ENCODE peak calls at places on chromosomes 2 and 18, in five cellular contexts. One of them, this sample, is unnamed.

GRCh38 chr18:43651067-43651466 is 373.8 kb upstream of the SYT4 start:
- DNase-seq in OCI-LY7: no peak
- DNase-seq in neural progenitor cell: no peak
- DNase-seq in right atrium auricular region: no peak
- DNase-seq in HCT116: no peak
- DNase-seq in this sample: no peak

GRCh38 chr2:216108310-216108966 is 710 bp upstream of the XRCC5 start:
- DNase-seq in neural progenitor cell: peak; percentile 35
- DNase-seq in OCI-LY7: peak; percentile 16
- DNase-seq in HCT116: no peak
- DNase-seq in right atrium auricular region: no peak
- DNase-seq in this sample: no peak

GRCh38 chr2:177164584-177165052 is 48.0 kb upstream of the HNRNPA3 start:
- DNase-seq in HCT116: peak; percentile 68
- DNase-seq in neural progenitor cell: peak; percentile 89
- DNase-seq in OCI-LY7: peak; percentile 85
- DNase-seq in right atrium auricular region: peak; percentile 92
- DNase-seq in this sample: peak; percentile 85

GRCh38 chr2:198100323-198100722 is 295.9 kb downstream of the PLCL1 start:
- DNase-seq in HCT116: no peak
- DNase-seq in OCI-LY7: no peak
- DNase-seq in neural progenitor cell: no peak
- DNase-seq in right atrium auricular region: no peak
- DNase-seq in this sample: no peak

GRCh38 chr2:180196419-180196977 is 189.4 kb upstream of the CWC22 start:
- DNase-seq in right atrium auricular region: no peak
- DNase-seq in neural progenitor cell: no peak
- DNase-seq in HCT116: no peak
- DNase-seq in OCI-LY7: no peak
- DNase-seq in this sample: no peak

GRCh38 chr2:81467096-81467495 is 1162.5 kb upstream of the LRRTM1 start:
- DNase-seq in HCT116: no peak
- DNase-seq in neural progenitor cell: no peak
- DNase-seq in right atrium auricular region: no peak
- DNase-seq in OCI-LY7: no peak
- DNase-seq in this sample: no peak

GRCh38 chr2:130834923-130835765 is 1.6 kb upstream of the ARHGEF4 start:
- DNase-seq in HCT116: no peak
- DNase-seq in right atrium auricular region: no peak
- DNase-seq in neural progenitor cell: peak; percentile 5
- DNase-seq in OCI-LY7: no peak
- DNase-seq in this sample: no peak

GRCh38 chr2:161136696-161137324 is 23.4 kb upstream of the TANK start:
- DNase-seq in OCI-LY7: peak; percentile 77
- DNase-seq in HCT116: peak; percentile 44
- DNase-seq in right atrium auricular region: no peak
- DNase-seq in neural progenitor cell: no peak
- DNase-seq in this sample: no peak

GRCh38 chr2:31404302-31404701 is 10.2 kb downstream of the XDH start:
- DNase-seq in right atrium auricular region: no peak
- DNase-seq in HCT116: no peak
- DNase-seq in OCI-LY7: no peak
- DNase-seq in neural progenitor cell: no peak
- DNase-seq in this sample: no peak

GRCh38 chr2:28649481-28650260 is 102.0 kb upstream of the PPP1CB start:
- DNase-seq in OCI-LY7: no peak
- DNase-seq in neural progenitor cell: no peak
- DNase-seq in HCT116: peak; percentile 60
- DNase-seq in right atrium auricular region: no peak
- DNase-seq in this sample: no peak

GRCh38 chr18:36734589-36734988 is 94.2 kb downstream of the TPGS2 start:
- DNase-seq in OCI-LY7: no peak
- DNase-seq in HCT116: no peak
- DNase-seq in right atrium auricular region: no peak
- DNase-seq in neural progenitor cell: no peak
- DNase-seq in this sample: no peak

GRCh38 chr2:135985826-135986393 is 484 bp upstream of the DARS1 start:
- DNase-seq in right atrium auricular region: no peak
- DNase-seq in HCT116: no peak
- DNase-seq in OCI-LY7: peak; percentile 83
- DNase-seq in neural progenitor cell: no peak
- DNase-seq in this sample: no peak

GRCh38 chr2:144432014-144432413 is 87.9 kb downstream of the ZEB2 start:
- DNase-seq in right atrium auricular region: no peak
- DNase-seq in OCI-LY7: no peak
- DNase-seq in neural progenitor cell: no peak
- DNase-seq in HCT116: no peak
- DNase-seq in this sample: no peak

GRCh38 chr18:78974115-78974740 is 5.4 kb upstream of the SALL3 start:
- DNase-seq in OCI-LY7: no peak
- DNase-seq in HCT116: no peak
- DNase-seq in neural progenitor cell: peak; percentile 62
- DNase-seq in right atrium auricular region: peak; percentile 30
- DNase-seq in this sample: no peak

GRCh38 chr2:240236217-240237111 is 96.0 kb upstream of the OTOS start:
- DNase-seq in right atrium auricular region: no peak
- DNase-seq in OCI-LY7: no peak
- DNase-seq in neural progenitor cell: peak; percentile 32
- DNase-seq in HCT116: no peak
- DNase-seq in this sample: no peak

GRCh38 chr2:234258562-234259141 is 208.2 kb downstream of the SPP2 start:
- DNase-seq in OCI-LY7: no peak
- DNase-seq in neural progenitor cell: no peak
- DNase-seq in HCT116: no peak
- DNase-seq in right atrium auricular region: no peak
- DNase-seq in this sample: no peak

GRCh38 chr18:9915291-9916066 is 1.7 kb downstream of the VAPA start:
- DNase-seq in neural progenitor cell: no peak
- DNase-seq in OCI-LY7: no peak
- DNase-seq in right atrium auricular region: no peak
- DNase-seq in HCT116: no peak
- DNase-seq in this sample: no peak

GRCh38 chr2:127508621-127509034 is 17.7 kb downstream of the IWS1 start:
- DNase-seq in HCT116: peak; percentile 66
- DNase-seq in right atrium auricular region: peak; percentile 92
- DNase-seq in OCI-LY7: no peak
- DNase-seq in neural progenitor cell: no peak
- DNase-seq in this sample: peak; percentile 73

GRCh38 chr18:39806519-39806918 is 2148.5 kb upstream of the PIK3C3 start:
- DNase-seq in neural progenitor cell: no peak
- DNase-seq in HCT116: no peak
- DNase-seq in right atrium auricular region: no peak
- DNase-seq in OCI-LY7: no peak
- DNase-seq in this sample: no peak

GRCh38 chr2:136376798-136377211 is 258.9 kb upstream of the CXCR4 start:
- DNase-seq in OCI-LY7: peak; percentile 32
- DNase-seq in right atrium auricular region: no peak
- DNase-seq in HCT116: no peak
- DNase-seq in neural progenitor cell: no peak
- DNase-seq in this sample: no peak

GRCh38 chr18:13137041-13137938 is 81.3 kb upstream of the LDLRAD4 start:
- DNase-seq in right atrium auricular region: no peak
- DNase-seq in HCT116: no peak
- DNase-seq in OCI-LY7: no peak
- DNase-seq in neural progenitor cell: peak; percentile 21
- DNase-seq in this sample: no peak

GRCh38 chr18:3453540-3454364 is 3.8 kb downstream of the TGIF1 start:
- DNase-seq in HCT116: no peak
- DNase-seq in neural progenitor cell: peak; percentile 77
- DNase-seq in OCI-LY7: peak; percentile 45
- DNase-seq in right atrium auricular region: peak; percentile 83
- DNase-seq in this sample: peak; percentile 61

GRCh38 chr18:10843533-10843932 is 305.8 kb downstream of the PIEZO2 start:
- DNase-seq in OCI-LY7: no peak
- DNase-seq in right atrium auricular region: no peak
- DNase-seq in neural progenitor cell: no peak
- DNase-seq in HCT116: no peak
- DNase-seq in this sample: no peak

GRCh38 chr2:205865794-205866490 is 183.6 kb downstream of the NRP2 start:
- DNase-seq in OCI-LY7: no peak
- DNase-seq in HCT116: no peak
- DNase-seq in neural progenitor cell: no peak
- DNase-seq in right atrium auricular region: no peak
- DNase-seq in this sample: no peak

GRCh38 chr2:145765889-145766288 is 1246.0 kb upstream of the ZEB2 start:
- DNase-seq in HCT116: no peak
- DNase-seq in OCI-LY7: no peak
- DNase-seq in neural progenitor cell: no peak
- DNase-seq in right atrium auricular region: no peak
- DNase-seq in this sample: no peak

GRCh38 chr18:26566874-26567273 is 18.5 kb upstream of the KCTD1 start:
- DNase-seq in HCT116: no peak
- DNase-seq in neural progenitor cell: peak; percentile 40
- DNase-seq in OCI-LY7: no peak
- DNase-seq in right atrium auricular region: no peak
- DNase-seq in this sample: no peak

GRCh38 chr18:32975166-32975441 is 202.3 kb upstream of the KLHL14 start:
- DNase-seq in neural progenitor cell: no peak
- DNase-seq in OCI-LY7: no peak
- DNase-seq in right atrium auricular region: no peak
- DNase-seq in HCT116: no peak
- DNase-seq in this sample: no peak

GRCh38 chr2:11129598-11130449 is 25.4 kb upstream of the SLC66A3 start:
- DNase-seq in neural progenitor cell: peak; percentile 93
- DNase-seq in right atrium auricular region: no peak
- DNase-seq in OCI-LY7: peak; percentile 89
- DNase-seq in HCT116: peak; percentile 65
- DNase-seq in this sample: peak; percentile 78

GRCh38 chr2:38155025-38155424 is 79.1 kb upstream of the CYP1B1 start:
- DNase-seq in right atrium auricular region: no peak
- DNase-seq in neural progenitor cell: no peak
- DNase-seq in HCT116: no peak
- DNase-seq in OCI-LY7: no peak
- DNase-seq in this sample: no peak

GRCh38 chr2:160917850-160918249 is 242.4 kb upstream of the TANK start:
- DNase-seq in right atrium auricular region: no peak
- DNase-seq in OCI-LY7: no peak
- DNase-seq in neural progenitor cell: no peak
- DNase-seq in HCT116: no peak
- DNase-seq in this sample: no peak

GRCh38 chr18:2173464-2173863 is 397.8 kb downstream of the METTL4 start:
- DNase-seq in neural progenitor cell: no peak
- DNase-seq in right atrium auricular region: peak; percentile 66
- DNase-seq in HCT116: no peak
- DNase-seq in OCI-LY7: no peak
- DNase-seq in this sample: no peak

GRCh38 chr2:100939445-100939844 is 62.6 kb upstream of the RPL31 start:
- DNase-seq in neural progenitor cell: no peak
- DNase-seq in HCT116: no peak
- DNase-seq in right atrium auricular region: peak; percentile 4
- DNase-seq in OCI-LY7: no peak
- DNase-seq in this sample: no peak

GRCh38 chr2:201116115-201116958 is at the start of gene CFLAR:
- DNase-seq in right atrium auricular region: peak; percentile 83
- DNase-seq in OCI-LY7: peak; percentile 68
- DNase-seq in neural progenitor cell: peak; percentile 58
- DNase-seq in HCT116: peak; percentile 34
- DNase-seq in this sample: peak; percentile 85

GRCh38 chr2:201118121-201118956 is 2.4 kb downstream of the CFLAR start:
- DNase-seq in HCT116: peak; percentile 86
- DNase-seq in neural progenitor cell: peak; percentile 80
- DNase-seq in OCI-LY7: peak; percentile 91
- DNase-seq in right atrium auricular region: peak; percentile 95
- DNase-seq in this sample: peak; percentile 89

GRCh38 chr2:201114846-201115245 is 1.1 kb upstream of the CFLAR start:
- DNase-seq in OCI-LY7: no peak
- DNase-seq in neural progenitor cell: no peak
- DNase-seq in right atrium auricular region: no peak
- DNase-seq in HCT116: no peak
- DNase-seq in this sample: no peak

GRCh38 chr2:201118957-201119848 is 3.2 kb downstream of the CFLAR start:
- DNase-seq in OCI-LY7: peak; percentile 67
- DNase-seq in neural progenitor cell: peak; percentile 45
- DNase-seq in HCT116: peak; percentile 33
- DNase-seq in right atrium auricular region: no peak
- DNase-seq in this sample: no peak

GRCh38 chr2:201116959-201117734 is 1.2 kb downstream of the CFLAR start:
- DNase-seq in OCI-LY7: peak; percentile 89
- DNase-seq in neural progenitor cell: peak; percentile 5
- DNase-seq in HCT116: peak; percentile 59
- DNase-seq in right atrium auricular region: peak; percentile 89
- DNase-seq in this sample: peak; percentile 77
- TF ChIP-seq CTCF in OCI-LY7: peak; percentile 64
- TF ChIP-seq CTCF in neural progenitor cell: peak; percentile 13
- TF ChIP-seq CTCF in HCT116: peak; percentile 37
- TF ChIP-seq CTCF in right atrium auricular region: no peak
- TF ChIP-seq CTCF in this sample: no peak

GRCh38 chr2:149564983-149565382 is 22.6 kb downstream of the MMADHC start:
- DNase-seq in HCT116: no peak
- DNase-seq in right atrium auricular region: no peak
- DNase-seq in neural progenitor cell: no peak
- DNase-seq in OCI-LY7: no peak
- DNase-seq in this sample: no peak
- H3K27ac ChIP-seq in HCT116: no peak overlapping the region
- H3K27ac ChIP-seq in right atrium auricular region: no peak overlapping the region
- H3K27ac ChIP-seq in neural progenitor cell: no peak overlapping the region
- H3K27ac ChIP-seq in OCI-LY7: no peak overlapping the region
- H3K27ac ChIP-seq in this sample: no peak overlapping the region

GRCh38 chr2:53877556-53877955 is 17.8 kb upstream of the GPR75 start:
- DNase-seq in OCI-LY7: no peak
- DNase-seq in HCT116: no peak
- DNase-seq in neural progenitor cell: no peak
- DNase-seq in right atrium auricular region: no peak
- DNase-seq in this sample: no peak
- H3K36me3 ChIP-seq in OCI-LY7: peaks cover 87% of the 10 kb centered on the region
- H3K36me3 ChIP-seq in HCT116: peaks cover 7% of the 10 kb centered on the region
- H3K36me3 ChIP-seq in neural progenitor cell: peaks cover 16% of the 10 kb centered on the region
- H3K36me3 ChIP-seq in right atrium auricular region: peaks cover 46% of the 10 kb centered on the region
- H3K36me3 ChIP-seq in this sample: peaks cover 29% of the 10 kb centered on the region

GRCh38 chr2:51650769-51651168 is 618.8 kb upstream of the NRXN1 start:
- DNase-seq in HCT116: no peak
- DNase-seq in OCI-LY7: no peak
- DNase-seq in neural progenitor cell: no peak
- DNase-seq in right atrium auricular region: no peak
- DNase-seq in this sample: no peak

DNA sequence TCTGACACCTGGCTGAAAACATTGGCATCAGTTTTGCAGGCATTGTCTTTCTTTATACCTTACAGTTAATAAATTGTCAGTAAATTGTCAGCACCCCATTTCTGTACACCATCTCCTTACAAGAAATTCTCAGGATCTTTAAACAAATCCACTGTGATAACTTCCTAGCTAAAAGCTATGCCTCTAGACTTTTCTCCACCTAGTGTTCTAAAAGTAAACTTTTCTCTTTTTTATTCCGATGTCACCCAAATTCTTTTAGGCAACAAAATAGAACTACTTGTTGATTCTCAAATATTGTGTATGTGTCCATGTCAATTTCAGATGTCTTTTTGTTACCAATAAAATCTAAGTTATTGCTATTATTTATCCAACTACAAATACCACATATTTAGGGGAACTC is 617.4 kb upstream of the NRXN1 start:
- DNase-seq in neural progenitor cell: no peak
- DNase-seq in HCT116: no peak
- DNase-seq in OCI-LY7: no peak
- DNase-seq in right atrium auricular region: no peak
- DNase-seq in this sample: no peak
- TF ChIP-seq CTCF in neural progenitor cell: peak; percentile 23
- TF ChIP-seq CTCF in HCT116: no peak
- TF ChIP-seq CTCF in OCI-LY7: no peak
- TF ChIP-seq CTCF in right atrium auricular region: no peak
- TF ChIP-seq CTCF in this sample: no peak

GRCh38 chr18:42211201-42211600 is 256.2 kb downstream of the PIK3C3 start:
- DNase-seq in OCI-LY7: no peak
- DNase-seq in neural progenitor cell: no peak
- DNase-seq in HCT116: no peak
- DNase-seq in right atrium auricular region: no peak
- DNase-seq in this sample: no peak
- H3K27ac ChIP-seq in OCI-LY7: no peak overlapping the region
- H3K27ac ChIP-seq in neural progenitor cell: no peak overlapping the region
- H3K27ac ChIP-seq in HCT116: no peak overlapping the region
- H3K27ac ChIP-seq in right atrium auricular region: no peak overlapping the region
- H3K27ac ChIP-seq in this sample: no peak overlapping the region